ENCODE peak calls at places on chromosomes 3 and 15, in seven cellular contexts. R, K, P, H, O, Z and V are unnamed samples.

GRCh38 chr3:4125576-4125975 is 177.6 kb upstream of the SETMAR start:
- DNase-seq in P (no peak), R (no peak), Z (no peak), O (no peak), K (no peak), H (no peak), V (no peak)

GRCh38 chr3:179037361-179037760 is 34.2 kb downstream of the ZMAT3 start:
- DNase-seq in H (no peak), P (peak; percentile 17), R (no peak), Z (peak; percentile 98), O (peak; percentile 68), K (peak; percentile 78), V (no peak)

GRCh38 chr3:187700249-187700648 is 2.1 kb downstream of the RTP2 start:
- DNase-seq in O (no peak), P (no peak), H (no peak), R (no peak), K (no peak), Z (no peak), V (no peak)

GRCh38 chr3:36124118-36124796 is 256.0 kb upstream of the STAC start:
- DNase-seq in O (peak; percentile 20), H (no peak), Z (no peak), P (no peak), K (peak; percentile 74), R (peak; percentile 6), V (no peak)

GRCh38 chr3:173902866-173903265 is 505.3 kb downstream of the NLGN1 start:
- DNase-seq in K (no peak), H (no peak), R (no peak), O (peak; percentile 36), Z (peak; percentile 86), P (no peak), V (no peak)

GRCh38 chr3:45367451-45367850 is 20.9 kb upstream of the LARS2 start:
- DNase-seq in K (peak; percentile 83), R (no peak), Z (peak; percentile 91), O (peak; percentile 55), H (no peak), P (no peak), V (no peak)

GRCh38 chr3:175121225-175121624 is 262.1 kb downstream of the NAALADL2 start:
- DNase-seq in O (no peak), R (no peak), Z (no peak), K (peak; percentile 37), P (no peak), H (no peak), V (no peak)

GRCh38 chr3:171842864-171843511 is at the start of gene TMEM212:
- DNase-seq in K (peak; percentile 46), O (no peak), R (no peak), P (no peak), H (no peak), Z (no peak), V (no peak)

GRCh38 chr3:141127344-141128125 is 76.4 kb downstream of the SPSB4 start:
- DNase-seq in Z (no peak), R (no peak), O (no peak), H (no peak), K (no peak), P (no peak), V (peak; percentile 56)

GRCh38 chr3:48598323-48599076 is 3.4 kb upstream of the COL7A1 start:
- DNase-seq in O (peak; percentile 96), H (no peak), P (peak; percentile 93), Z (peak; percentile 98), K (peak; percentile 98), R (no peak), V (no peak)

GRCh38 chr15:31786360-31786759 is 244.0 kb upstream of the CHRNA7 start:
- DNase-seq in H (no peak), R (no peak), K (no peak), Z (no peak), O (no peak), P (no peak), V (no peak)

GRCh38 chr3:40971191-40972168 is 227.8 kb upstream of the CTNNB1 start:
- DNase-seq in R (no peak), K (peak; percentile 98), H (peak; percentile 75), O (peak; percentile 49), P (peak; percentile 30), Z (peak; percentile 92), V (no peak)

GRCh38 chr3:113552851-113553250 is 20.5 kb downstream of the SIDT1 start:
- DNase-seq in P (no peak), R (no peak), O (no peak), Z (no peak), K (peak; percentile 21), H (peak; percentile 50), V (no peak)

GRCh38 chr15:91944334-91944733 is 90.8 kb downstream of the SLCO3A1 start:
- DNase-seq in K (no peak), R (no peak), P (no peak), Z (no peak), O (no peak), H (no peak), V (no peak)

GRCh38 chr3:59040902-59041301 is 8.9 kb downstream of the CFAP20DC start:
- DNase-seq in Z (no peak), H (no peak), R (no peak), O (peak; percentile 26), K (no peak), P (no peak), V (no peak)

GRCh38 chr3:51391566-51392300 is 648 bp downstream of the RBM15B start:
- DNase-seq in O (no peak), H (no peak), P (no peak), R (no peak), K (no peak), Z (peak; percentile 7), V (no peak)

GRCh38 chr3:188331166-188331565 is 177.2 kb downstream of the LPP start:
- DNase-seq in Z (no peak), H (no peak), K (no peak), P (no peak), O (no peak), R (no peak), V (no peak)

GRCh38 chr3:172882563-172882962 is 132.0 kb downstream of the ECT2 start:
- DNase-seq in P (no peak), O (no peak), R (no peak), H (no peak), K (no peak), Z (no peak), V (no peak)

DNA sequence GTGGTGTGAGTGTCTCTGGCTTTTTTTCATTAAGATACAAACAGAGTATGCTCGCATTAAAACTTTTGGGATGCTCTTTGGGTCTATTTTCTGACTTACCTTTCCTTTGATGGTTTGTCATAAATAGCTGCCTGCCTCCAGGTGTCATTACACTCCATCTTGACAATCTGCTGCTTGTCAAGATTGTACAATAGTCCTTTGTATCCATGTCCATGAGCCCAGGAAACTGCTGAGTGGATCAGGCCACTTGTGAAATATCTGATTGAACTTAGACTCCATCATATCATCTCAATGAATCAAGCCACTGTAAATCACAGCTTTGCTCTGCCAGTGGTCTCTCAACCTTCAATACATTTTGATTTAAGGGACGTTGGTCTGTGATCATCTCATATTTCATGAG is 135.2 kb downstream of the ECT2 start:
- DNase-seq in R (no peak), O (no peak), P (no peak), K (no peak), H (no peak), Z (no peak), V (no peak)
- TF ChIP-seq CTCF in R (no peak), O (no peak), P (no peak), K (no peak), H (no peak), Z (no peak), V (no peak)

DNA sequence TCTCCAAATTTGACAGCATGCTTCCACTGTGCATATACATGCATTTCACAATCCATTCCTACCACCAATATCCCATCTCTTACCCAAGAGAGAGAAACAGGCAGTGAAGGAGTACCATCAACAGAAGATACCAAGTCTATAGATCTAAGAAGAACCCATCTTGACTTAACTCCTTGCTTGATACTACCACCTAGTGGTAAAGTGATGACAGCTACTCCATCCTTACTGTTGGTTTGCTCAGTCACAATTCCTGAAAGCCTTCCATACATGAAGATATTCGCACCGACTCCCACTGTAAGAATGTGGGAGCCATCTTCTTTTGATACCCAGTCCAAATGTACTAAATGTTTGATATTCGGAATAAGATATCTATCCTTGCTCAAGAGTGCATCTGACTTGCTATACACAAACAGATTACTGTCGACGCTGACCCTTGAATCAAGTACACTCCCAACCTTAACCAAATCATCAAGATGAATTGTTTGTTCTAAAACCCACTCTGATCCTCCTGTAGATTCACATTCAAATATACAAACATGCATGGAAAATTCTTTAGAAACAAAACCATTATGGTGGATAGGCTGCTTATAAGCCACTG is 123.1 kb downstream of the DMXL2 start:
- DNase-seq in Z (peak; percentile 44), P (no peak), H (no peak), R (no peak), K (peak; percentile 67), O (peak; percentile 9), V (no peak)
- TF ChIP-seq CTCF in Z (peak; percentile 83), P (no peak), H (peak; percentile 42), R (peak; percentile 61), K (peak; percentile 78), O (peak; percentile 62), V (no peak)

GRCh38 chr3:108589998-108590323 is 439 bp downstream of the DZIP3 start:
- DNase-seq in R (no peak), O (no peak), P (no peak), H (no peak), Z (no peak), K (no peak), V (no peak)
- TF ChIP-seq CTCF in R (peak; percentile 23), O (no peak), P (no peak), H (no peak), Z (no peak), K (no peak), V (no peak)

GRCh38 chr3:17151598-17152373 is 267.0 kb downstream of the PLCL2 start:
- DNase-seq in K (no peak), O (no peak), Z (no peak), H (peak; percentile 39), P (no peak), R (no peak), V (no peak)
- TF ChIP-seq CTCF in K (no peak), O (no peak), Z (no peak), H (no peak), P (no peak), R (no peak), V (no peak)

GRCh38 chr3:38251197-38251596 is 14.4 kb upstream of the SLC22A13 start:
- DNase-seq in O (no peak), H (no peak), K (no peak), P (no peak), R (no peak), Z (no peak), V (no peak)
- TF ChIP-seq CTCF in O (no peak), H (no peak), K (no peak), P (no peak), R (no peak), Z (no peak), V (no peak)

GRCh38 chr3:77913524-77914174 is 873.8 kb downstream of the ROBO2 start:
- DNase-seq in O (no peak), K (no peak), R (no peak), P (no peak), H (no peak), Z (no peak), V (no peak)
- TF ChIP-seq CTCF in O (no peak), K (no peak), R (no peak), P (no peak), H (no peak), Z (no peak), V (no peak)

GRCh38 chr3:12875857-12876451 is 34.6 kb upstream of the RPL32 start:
- DNase-seq in K (no peak), O (no peak), P (no peak), R (peak; percentile 72), Z (peak; percentile 12), H (no peak), V (no peak)
- TF ChIP-seq CTCF in K (peak; percentile 30), O (peak; percentile 10), P (no peak), R (peak; percentile 52), Z (peak; percentile 63), H (peak; percentile 9), V (no peak)